ENCODE peak calls at places on chromosomes 1 and 21, in nine cellular contexts. B, D, M, Y, K, E, W, C and P are unnamed samples.

GRCh38 chr1:22332795-22333499 is 118.7 kb upstream of the ZBTB40 start:
- DNase-seq in W (no peak), B (no peak), K (no peak), M (no peak), E (no peak), Y (no peak), D (no peak), C (no peak), P (no peak)

GRCh38 chr1:166032901-166033371 is 133.9 kb downstream of the FAM78B start:
- DNase-seq in E (no peak), D (no peak), M (peak), Y (no peak), B (no peak), W (peak), K (no peak), C (no peak), P (no peak)

GRCh38 chr21:38277501-38278111 is 20.8 kb downstream of the KCNJ15 start:
- DNase-seq in M (peak), E (no peak), C (peak), Y (no peak), K (no peak), D (no peak), W (no peak), B (no peak), P (peak)

GRCh38 chr1:145922266-145922665 is 3.7 kb upstream of the PEX11B start:
- DNase-seq in W (no peak), E (no peak), Y (no peak), K (no peak), M (no peak), D (no peak), B (no peak), C (peak), P (no peak)

GRCh38 chr1:77018386-77019156 is 151.3 kb downstream of the ST6GALNAC5 start:
- DNase-seq in E (no peak), Y (no peak), C (no peak), K (no peak), B (peak), D (no peak), M (no peak), W (no peak), P (no peak)

GRCh38 chr1:117425050-117425734 is 57.9 kb downstream of the MAN1A2 start:
- DNase-seq in D (no peak), E (no peak), Y (no peak), K (no peak), W (no peak), M (no peak), B (no peak), C (no peak), P (no peak)

GRCh38 chr1:4638347-4638734 is 16.1 kb upstream of the AJAP1 start:
- DNase-seq in D (no peak), M (no peak), C (no peak), E (no peak), Y (no peak), B (no peak), K (no peak), W (no peak), P (no peak)

GRCh38 chr1:223316082-223316481 is 47.9 kb downstream of the SUSD4 start:
- DNase-seq in B (no peak), E (no peak), M (no peak), D (no peak), C (no peak), K (no peak), W (no peak), Y (no peak), P (no peak)

GRCh38 chr1:234262007-234262753 is 111.1 kb upstream of the COA6 start:
- DNase-seq in Y (peak), W (no peak), B (no peak), K (no peak), D (no peak), E (no peak), C (no peak), M (no peak), P (no peak)

GRCh38 chr1:39159224-39160036 is 45.1 kb upstream of the MACF1 start:
- DNase-seq in D (no peak), M (no peak), K (peak), Y (no peak), C (no peak), B (peak), E (no peak), W (no peak), P (no peak)

GRCh38 chr21:33268736-33269441 is 2.7 kb downstream of the IL10RB start:
- DNase-seq in M (peak), W (peak), Y (no peak), K (peak), D (peak), E (no peak), C (no peak), B (no peak), P (no peak)

GRCh38 chr1:32465541-32466002 is 700 bp downstream of the ZBTB8B start:
- DNase-seq in M (no peak), B (no peak), E (no peak), K (no peak), D (no peak), Y (no peak), C (no peak), W (no peak), P (no peak)

GRCh38 chr1:32468791-32469190 is 3.9 kb downstream of the ZBTB8B start:
- DNase-seq in M (no peak), D (no peak), E (no peak), C (no peak), Y (no peak), B (no peak), W (no peak), K (no peak), P (no peak)

GRCh38 chr1:32466761-32467160 is 1.9 kb downstream of the ZBTB8B start:
- DNase-seq in C (no peak), D (no peak), E (no peak), K (no peak), W (no peak), M (no peak), B (no peak), Y (no peak), P (no peak)

GRCh38 chr1:32464191-32464715 is 619 bp upstream of the ZBTB8B start:
- DNase-seq in W (no peak), M (no peak), B (peak), C (peak), D (no peak), E (no peak), K (no peak), Y (no peak), P (no peak)

DNA sequence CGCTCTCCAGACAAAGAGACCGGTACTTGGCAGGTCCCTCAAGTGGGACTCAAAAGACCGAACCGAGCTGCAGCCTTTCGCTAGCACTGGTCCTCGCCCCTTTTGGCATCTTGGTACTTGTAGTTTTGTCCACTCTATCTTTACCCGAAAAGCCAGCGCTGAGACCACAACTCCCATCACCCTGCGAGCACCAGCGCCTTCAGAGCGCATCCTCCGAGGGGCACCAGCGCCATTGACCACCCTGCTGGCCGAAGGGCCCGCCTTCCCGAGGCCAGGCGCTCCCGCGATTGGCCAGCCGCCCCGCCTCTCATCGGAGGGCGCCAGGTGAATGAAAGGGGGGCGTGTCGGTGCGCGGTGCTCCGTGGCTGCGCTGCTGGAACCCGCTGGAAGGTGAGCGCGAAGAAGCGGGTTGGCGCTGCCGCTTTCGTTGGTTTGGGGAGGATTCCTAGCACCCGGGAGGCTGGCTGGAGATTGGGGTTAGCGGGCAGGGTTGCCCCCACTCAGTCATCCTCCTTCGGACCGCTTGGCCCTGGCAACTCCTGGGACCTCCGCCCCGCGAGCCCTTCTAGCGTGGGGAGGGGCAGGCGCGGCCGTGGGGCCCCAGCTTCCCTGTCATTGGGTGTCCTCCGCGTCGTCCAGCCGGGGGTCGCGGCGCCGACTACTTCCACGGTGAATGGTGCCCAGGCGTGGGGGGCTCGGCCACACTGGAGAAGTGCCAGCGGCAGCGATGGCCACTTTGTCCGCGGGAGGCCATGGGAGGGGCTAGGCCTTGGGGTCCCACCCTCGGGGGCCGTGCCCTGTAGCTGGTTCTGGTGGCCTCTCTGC is at the start of gene ZBTB8B:
- DNase-seq in M (peak), W (no peak), Y (peak), K (peak), E (peak), D (no peak), B (peak), C (peak), P (no peak)
- H3K4me3 ChIP-seq in M (peak), W (peak), Y (peak), K (peak), E (peak), D (no peak), B (peak), C (peak), P (peak)

GRCh38 chr1:8674912-8675311 is 142.5 kb downstream of the RERE start:
- DNase-seq in C (no peak), K (no peak), B (no peak), Y (no peak), M (no peak), E (no peak), D (no peak), W (no peak), P (no peak)
- H3K27ac ChIP-seq in C (no peak), K (no peak), B (peak), Y (no peak), M (no peak), E (no peak), D (no peak), W (no peak), P (no peak)

DNA sequence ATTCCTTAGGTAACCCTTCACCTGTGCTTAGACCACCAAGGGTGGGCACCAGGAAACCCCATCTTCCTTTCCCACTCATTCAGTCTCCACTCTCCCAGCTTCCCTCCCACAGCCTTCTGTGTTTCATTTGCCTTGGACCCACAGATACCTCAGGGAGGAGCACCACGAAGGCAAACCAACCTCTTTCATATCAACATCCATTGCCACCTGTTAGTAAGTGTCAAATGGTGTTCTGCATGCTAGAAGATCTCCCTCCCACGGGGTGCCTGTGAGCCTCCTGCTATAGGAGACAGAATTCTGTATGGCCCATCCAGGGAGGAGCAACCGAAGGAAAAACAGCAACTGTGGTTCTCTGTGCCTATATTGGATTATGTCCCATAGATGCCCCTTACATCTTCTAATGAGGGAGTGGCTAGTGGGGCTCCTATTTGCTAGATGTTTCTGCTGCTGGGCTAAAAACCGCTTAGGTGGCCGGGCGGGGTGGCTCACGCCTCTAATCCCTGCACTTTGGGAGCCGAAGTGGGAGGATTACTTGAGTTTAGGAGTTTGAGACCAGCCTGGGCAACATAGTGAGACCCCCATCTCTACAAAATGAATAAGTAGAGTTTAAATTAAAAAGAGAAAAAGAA is 25.6 kb upstream of the SCCPDH start:
- DNase-seq in D (no peak), W (no peak), Y (no peak), C (no peak), M (no peak), E (no peak), K (no peak), B (no peak), P (no peak)
- H3K4me3 ChIP-seq in D (no peak), W (no peak), Y (peak), C (no peak), M (peak), E (peak), K (peak), B (peak), P (peak)

GRCh38 chr1:224495861-224496260 is 61.3 kb upstream of the WDR26 start:
- DNase-seq in W (no peak), Y (no peak), D (no peak), E (no peak), B (no peak), M (no peak), C (no peak), K (no peak), P (no peak)
- H3K27ac ChIP-seq in W (no peak), Y (no peak), D (no peak), E (no peak), B (no peak), M (no peak), C (no peak), K (no peak), P (no peak)

GRCh38 chr1:50422675-50422945 is 633 bp downstream of the DMRTA2 start:
- DNase-seq in Y (no peak), C (no peak), D (no peak), E (no peak), M (no peak), K (no peak), B (no peak), W (no peak), P (no peak)
- H3K4me3 ChIP-seq in Y (peak), C (no peak), D (no peak), E (peak), M (no peak), K (no peak), B (peak), W (no peak), P (no peak)

GRCh38 chr21:44939532-44940115 is at the start of gene SLX9:
- DNase-seq in Y (no peak), B (peak), M (peak), K (peak), W (peak), D (peak), C (peak), E (no peak), P (no peak)
- H3K27ac ChIP-seq in Y (peak), B (peak), M (peak), K (peak), W (peak), D (peak), C (peak), E (peak), P (peak)

DNA sequence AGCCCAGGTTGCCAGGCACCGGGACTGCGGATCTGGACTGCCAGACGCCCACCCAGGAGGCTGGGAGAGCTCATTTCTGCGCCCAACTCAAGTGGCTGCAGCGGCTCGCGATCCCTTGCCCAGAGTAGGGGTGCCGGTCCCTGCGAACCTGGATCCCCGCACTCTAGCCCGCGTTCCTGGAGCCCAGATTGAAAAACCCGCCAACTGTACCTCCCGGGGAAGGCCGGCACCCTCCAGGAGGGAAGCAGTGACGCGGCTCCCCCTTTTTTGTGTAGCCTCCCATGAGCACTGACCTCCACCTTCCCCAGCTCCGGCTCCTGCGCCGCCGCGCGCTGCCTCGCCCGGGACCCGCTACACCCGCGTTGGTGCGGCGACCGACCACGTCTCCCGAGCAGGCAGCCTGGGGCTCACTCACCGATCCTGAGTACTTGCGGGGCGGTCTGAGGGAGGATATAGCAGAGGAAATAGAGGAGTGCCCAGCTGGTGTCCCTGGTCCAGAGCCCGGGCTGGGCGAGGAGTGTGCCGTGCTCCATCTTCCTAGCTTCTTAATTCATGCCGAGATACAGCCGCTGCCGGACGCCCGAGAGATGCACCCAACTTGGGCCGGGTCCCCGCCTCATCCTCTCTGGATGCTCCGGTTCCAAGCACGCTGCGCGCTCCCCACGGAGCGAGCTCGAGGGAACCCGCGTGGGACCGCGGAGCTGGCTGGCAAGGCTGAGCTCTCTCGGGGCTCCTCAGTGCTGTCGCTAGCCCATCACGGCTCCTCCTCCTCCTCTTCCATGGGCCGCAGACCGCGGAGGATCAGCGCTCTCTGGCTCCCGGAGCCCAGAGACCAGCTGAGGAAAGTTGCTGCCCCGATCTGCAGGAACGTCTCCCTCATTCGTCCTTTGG is 583 bp downstream of the GRIK1 start:
- DNase-seq in C (peak), Y (no peak), K (no peak), D (no peak), B (peak), E (no peak), M (no peak), W (no peak), P (no peak)
- H3K4me3 ChIP-seq in C (peak), Y (peak), K (peak), D (no peak), B (peak), E (peak), M (no peak), W (no peak), P (peak)

GRCh38 chr1:26483980-26484379 is 11.7 kb downstream of the HMGN2 start:
- DNase-seq in K (no peak), E (no peak), W (no peak), M (no peak), Y (no peak), D (no peak), C (no peak), B (no peak), P (no peak)

GRCh38 chr1:26478988-26479387 is 6.7 kb downstream of the HMGN2 start:
- DNase-seq in M (no peak), W (no peak), Y (no peak), E (no peak), K (no peak), B (no peak), C (no peak), D (no peak), P (no peak)

GRCh38 chr1:26478159-26478558 is 5.9 kb downstream of the HMGN2 start:
- DNase-seq in Y (no peak), K (no peak), C (no peak), E (no peak), M (no peak), D (no peak), W (no peak), B (no peak), P (no peak)

GRCh38 chr1:26477446-26478152 is 5.4 kb downstream of the HMGN2 start:
- DNase-seq in K (no peak), C (no peak), W (no peak), Y (no peak), B (no peak), E (no peak), M (no peak), D (peak), P (no peak)

GRCh38 chr1:26482921-26483320 is 10.7 kb downstream of the HMGN2 start:
- DNase-seq in W (no peak), K (no peak), C (no peak), D (no peak), B (no peak), Y (no peak), M (no peak), E (no peak), P (no peak)
- H3K27ac ChIP-seq in W (no peak), K (no peak), C (no peak), D (no peak), B (no peak), Y (no peak), M (no peak), E (no peak), P (no peak)